ENCODE peak calls at places on chromosome 16, in four cellular contexts. Z, X, B and R are unnamed samples.

GRCh38 chr16:70495425-70496182 is 27.8 kb downstream of the COG4 start:
- DNase-seq in X (no peak), B (no peak), Z (no peak), R (no peak)

GRCh38 chr16:49085689-49086088 is 195.9 kb downstream of the CBLN1 start:
- DNase-seq in B (no peak), X (no peak), Z (no peak), R (peak)

GRCh38 chr16:20628213-20628612 is 52.0 kb upstream of the ACSM2B start:
- DNase-seq in B (no peak), X (no peak), Z (no peak), R (no peak)

GRCh38 chr16:49698416-49698815 is 157.5 kb downstream of the ZNF423 start:
- DNase-seq in X (no peak), B (peak), Z (no peak), R (peak)

GRCh38 chr16:86363057-86363490 is 147.3 kb upstream of the FOXF1 start:
- DNase-seq in B (no peak), X (no peak), Z (peak), R (no peak)

GRCh38 chr16:74691093-74691855 is 9.4 kb downstream of the MLKL start:
- DNase-seq in B (no peak), Z (peak), X (no peak), R (no peak)

GRCh38 chr16:77066896-77067496 is 124.0 kb upstream of the MON1B start:
- DNase-seq in Z (no peak), B (no peak), X (no peak), R (peak)

GRCh38 chr16:82715833-82716232 is 89.1 kb downstream of the CDH13 start:
- DNase-seq in X (no peak), B (no peak), Z (peak), R (peak)

GRCh38 chr16:53415504-53415903 is 18.8 kb upstream of the RBL2 start:
- DNase-seq in B (peak), X (peak), Z (no peak), R (peak)

GRCh38 chr16:73172621-73173312 is 124.8 kb upstream of the ZFHX3 start:
- DNase-seq in B (peak), Z (peak), X (peak), R (peak)

GRCh38 chr16:14510939-14511797 is 118.9 kb downstream of the PARN start:
- DNase-seq in B (no peak), X (peak), Z (peak), R (no peak)

GRCh38 chr16:84169765-84170310 is 17.0 kb downstream of the TAF1C start:
- DNase-seq in X (no peak), B (no peak), Z (no peak), R (no peak)

GRCh38 chr16:87042551-87043272 is 274.5 kb downstream of the C16orf95 start:
- DNase-seq in X (no peak), Z (no peak), B (peak), R (no peak)

GRCh38 chr16:53509906-53510703 is 7.1 kb upstream of the AKTIP start:
- DNase-seq in Z (peak), B (peak), X (peak), R (peak)

GRCh38 chr16:81778861-81779539 is at the start of gene PLCG2:
- DNase-seq in B (peak), Z (peak), X (peak), R (peak)